ENCODE peak calls at places on chromosome 5, in eight cellular contexts. G, H, K, R, B, O, J and M are unnamed samples.

GRCh38 chr5:145775893-145776444 is 59.2 kb downstream of the PRELID2 start:
- DNase-seq in G (no peak), H (no peak), K (no peak), R (no peak), B (no peak), O (no peak), J (no peak), M (no peak)

GRCh38 chr5:32311404-32312193 is 1.1 kb downstream of the MTMR12 start:
- DNase-seq in G (no peak), H (no peak), K (no peak), R (no peak), B (no peak), O (no peak), J (no peak), M (no peak)

GRCh38 chr5:59246470-59247250 is 646.9 kb downstream of the PDE4D start:
- DNase-seq in G (no peak), H (no peak), K (no peak), R (no peak), B (no peak), O (no peak), J (no peak), M (no peak)

GRCh38 chr5:146240951-146241350 is 37.5 kb downstream of the RBM27 start:
- DNase-seq in G (no peak), H (no peak), K (no peak), R (no peak), B (no peak), O (no peak), J (no peak), M (no peak)

GRCh38 chr5:123164019-123164418 is 75.0 kb downstream of the PRDM6 start:
- DNase-seq in G (no peak), H (no peak), K (no peak), R (no peak), B (no peak), O (no peak), J (no peak), M (no peak)

GRCh38 chr5:134148986-134149539 is 27.7 kb downstream of the SKP1 start:
- DNase-seq in G (no peak), H (no peak), K (no peak), R (no peak), B (no peak), O (no peak), J (no peak), M (no peak)

GRCh38 chr5:58458851-58459275 is 1.0 kb downstream of the PLK2 start:
- DNase-seq in G (no peak), H (no peak), K (no peak), R (no peak), B (no peak), O (no peak), J (no peak), M (no peak)

GRCh38 chr5:2538169-2538568 is 213.3 kb downstream of the IRX2 start:
- DNase-seq in G (no peak), H (no peak), K (no peak), R (no peak), B (peak), O (no peak), J (no peak), M (no peak)

GRCh38 chr5:134177197-134178171 is 734 bp upstream of the SKP1 start:
- DNase-seq in G (no peak), H (no peak), K (peak), R (peak), B (peak), O (no peak), J (no peak), M (no peak)

GRCh38 chr5:154368041-154368800 is 77.6 kb upstream of the SAP30L start:
- DNase-seq in G (no peak), H (no peak), K (peak), R (no peak), B (no peak), O (no peak), J (no peak), M (no peak)

GRCh38 chr5:123585871-123586270 is 73.9 kb downstream of the CSNK1G3 start:
- DNase-seq in G (no peak), H (no peak), K (no peak), R (no peak), B (no peak), O (no peak), J (no peak), M (no peak)

GRCh38 chr5:17167171-17167891 is 50.1 kb upstream of the BASP1 start:
- DNase-seq in G (no peak), H (no peak), K (no peak), R (no peak), B (no peak), O (no peak), J (no peak), M (no peak)

GRCh38 chr5:63070001-63070400 is 491.4 kb downstream of the LRRC70 start:
- DNase-seq in G (no peak), H (no peak), K (no peak), R (no peak), B (no peak), O (no peak), J (no peak), M (no peak)

GRCh38 chr5:122774861-122775712 is at the start of gene SNX2:
- DNase-seq in G (peak), H (peak), K (peak), R (peak), B (peak), O (peak), J (peak), M (peak)

GRCh38 chr5:527646-528591 is 3.7 kb upstream of the SLC9A3 start:
- DNase-seq in G (no peak), H (no peak), K (peak), R (peak), B (no peak), O (no peak), J (peak), M (no peak)

GRCh38 chr5:67287795-67288194 is 91.2 kb upstream of the CD180 start:
- DNase-seq in G (no peak), H (no peak), K (no peak), R (no peak), B (no peak), O (no peak), J (no peak), M (no peak)

GRCh38 chr5:39426136-39426535 is 1.4 kb upstream of the DAB2 start:
- DNase-seq in G (no peak), H (no peak), K (no peak), R (no peak), B (no peak), O (no peak), J (no peak), M (no peak)

GRCh38 chr5:658103-658502 is 35.0 kb downstream of the TPPP start:
- DNase-seq in G (no peak), H (no peak), K (no peak), R (peak), B (no peak), O (no peak), J (no peak), M (no peak)

GRCh38 chr5:144332265-144332664 is 161.6 kb downstream of the KCTD16 start:
- DNase-seq in G (no peak), H (no peak), K (peak), R (no peak), B (no peak), O (no peak), J (no peak), M (no peak)

GRCh38 chr5:95779611-95780010 is 42.9 kb downstream of the GLRX start:
- DNase-seq in G (no peak), H (no peak), K (no peak), R (no peak), B (peak), O (no peak), J (no peak), M (no peak)

GRCh38 chr5:171579849-171580505 is 160.5 kb downstream of the FGF18 start:
- DNase-seq in G (no peak), H (no peak), K (no peak), R (no peak), B (no peak), O (no peak), J (no peak), M (no peak)

GRCh38 chr5:53327811-53328331 is 152.6 kb upstream of the FST start:
- DNase-seq in G (no peak), H (no peak), K (no peak), R (no peak), B (no peak), O (no peak), J (no peak), M (no peak)

GRCh38 chr5:123441408-123441807 is 18.2 kb upstream of the CEP120 start:
- DNase-seq in G (no peak), H (peak), K (no peak), R (no peak), B (no peak), O (no peak), J (no peak), M (peak)

GRCh38 chr5:82349651-82350050 is 71.5 kb upstream of the RPS23 start:
- DNase-seq in G (no peak), H (peak), K (peak), R (peak), B (peak), O (peak), J (no peak), M (peak)

GRCh38 chr5:173321886-173322285 is 6.3 kb downstream of the STC2 start:
- DNase-seq in G (no peak), H (no peak), K (no peak), R (no peak), B (no peak), O (no peak), J (no peak), M (no peak)

GRCh38 chr5:163938595-163938994 is 433.2 kb downstream of the MAT2B start:
- DNase-seq in G (no peak), H (no peak), K (no peak), R (no peak), B (peak), O (no peak), J (no peak), M (no peak)

GRCh38 chr5:427415-428087 is 15.4 kb upstream of the EXOC3 start:
- DNase-seq in G (no peak), H (no peak), K (no peak), R (no peak), B (no peak), O (no peak), J (peak), M (no peak)

GRCh38 chr5:32767948-32768427 is 56.9 kb downstream of the NPR3 start:
- DNase-seq in G (no peak), H (no peak), K (no peak), R (no peak), B (no peak), O (no peak), J (peak), M (no peak)

GRCh38 chr5:137336161-137336560 is 163.0 kb downstream of the SPOCK1 start:
- DNase-seq in G (no peak), H (no peak), K (no peak), R (no peak), B (no peak), O (no peak), J (no peak), M (no peak)

GRCh38 chr5:24162343-24162742 is 482.4 kb downstream of the CDH10 start:
- DNase-seq in G (no peak), H (no peak), K (no peak), R (no peak), B (no peak), O (no peak), J (no peak), M (no peak)

GRCh38 chr5:137605377-137605776 is 106.3 kb upstream of the SPOCK1 start:
- DNase-seq in G (no peak), H (no peak), K (no peak), R (no peak), B (no peak), O (no peak), J (no peak), M (no peak)

GRCh38 chr5:424259-425110 is 18.5 kb upstream of the EXOC3 start:
- DNase-seq in G (no peak), H (no peak), K (no peak), R (no peak), B (peak), O (no peak), J (peak), M (peak)

GRCh38 chr5:132497488-132497997 is 7.0 kb upstream of the IRF1 start:
- DNase-seq in G (no peak), H (no peak), K (no peak), R (no peak), B (no peak), O (no peak), J (peak), M (no peak)

GRCh38 chr5:125149503-125149902 is 403.1 kb upstream of the ZNF608 start:
- DNase-seq in G (no peak), H (no peak), K (no peak), R (no peak), B (no peak), O (no peak), J (no peak), M (no peak)

GRCh38 chr5:151155149-151155776 is 2.3 kb downstream of the ANXA6 start:
- DNase-seq in G (no peak), H (no peak), K (no peak), R (no peak), B (peak), O (no peak), J (no peak), M (peak)

GRCh38 chr5:44332360-44332971 is 56.8 kb downstream of the FGF10 start:
- DNase-seq in G (no peak), H (no peak), K (no peak), R (no peak), B (peak), O (no peak), J (no peak), M (no peak)

GRCh38 chr5:134432677-134433359 is 21.1 kb upstream of the CDKN2AIPNL start:
- DNase-seq in G (no peak), H (no peak), K (no peak), R (no peak), B (no peak), O (no peak), J (no peak), M (no peak)

GRCh38 chr5:146878471-146879172 is at the start of gene PPP2R2B:
- DNase-seq in G (peak), H (peak), K (peak), R (peak), B (no peak), O (no peak), J (peak), M (peak)

GRCh38 chr5:69129413-69129812 is 35.6 kb downstream of the SLC30A5 start:
- DNase-seq in G (no peak), H (no peak), K (no peak), R (no peak), B (no peak), O (no peak), J (no peak), M (no peak)